ENCODE peak calls at places on chromosome 19, in six cellular contexts. L is tibial nerve, M is cardiac muscle cell, O is cardiac fibroblast, R is heart right ventricle, Y is ovary. I is an unnamed sample.

GRCh38 chr19:34269968-34270621 is 15.7 kb downstream of the GARRE1 start:
- DNase-seq in Y (peak), O (peak), L (no peak), R (peak), M (peak), I (peak)

GRCh38 chr19:46728693-46729339 is 11.9 kb upstream of the PRKD2 start:
- DNase-seq in M (peak), R (peak), Y (peak), L (no peak), O (peak), I (peak)

GRCh38 chr19:1874554-1875185 is 10.6 kb downstream of the ABHD17A start:
- DNase-seq in M (no peak), L (no peak), R (no peak), O (no peak), Y (no peak), I (no peak)

GRCh38 chr19:35236638-35237400 is 8.3 kb upstream of the FAM187B start:
- DNase-seq in R (no peak), L (no peak), O (no peak), M (no peak), Y (no peak), I (no peak)

GRCh38 chr19:10113964-10114650 is 2.6 kb downstream of the P2RY11 start:
- DNase-seq in R (no peak), Y (peak), O (no peak), L (no peak), M (no peak), I (no peak)

GRCh38 chr19:31338069-31338767 is 11.0 kb downstream of the TSHZ3 start:
- DNase-seq in L (no peak), R (peak), O (peak), Y (peak), M (peak), I (peak)

GRCh38 chr19:56639217-56639616 is 3.7 kb upstream of the SMIM17 start:
- DNase-seq in L (no peak), O (peak), R (no peak), M (peak), Y (no peak), I (peak)

GRCh38 chr19:49499030-49499670 is 2.9 kb downstream of the RPS11 start:
- DNase-seq in L (no peak), R (no peak), M (no peak), O (no peak), Y (no peak), I (no peak)

GRCh38 chr19:28046932-28047331 is 1166.0 kb downstream of the UQCRFS1 start:
- DNase-seq in R (no peak), Y (no peak), M (no peak), O (no peak), L (no peak), I (no peak)

GRCh38 chr19:49160450-49161189 is 3.0 kb downstream of the TRPM4 start:
- DNase-seq in O (no peak), M (no peak), L (no peak), R (no peak), Y (no peak), I (no peak)

GRCh38 chr19:33214621-33215020 is 11.0 kb downstream of the SLC7A10 start:
- DNase-seq in M (peak), Y (no peak), O (peak), L (no peak), R (no peak), I (peak)

GRCh38 chr19:2495130-2495641 is 19.3 kb downstream of the GADD45B start:
- DNase-seq in O (peak), Y (peak), M (peak), L (peak), R (peak), I (peak)

GRCh38 chr19:8631425-8631819 is 989 bp downstream of the NFILZ start:
- DNase-seq in R (no peak), M (peak), Y (no peak), O (peak), L (no peak), I (peak)

GRCh38 chr19:23075031-23075733 is 41.6 kb upstream of the ZNF730 start:
- DNase-seq in M (peak), Y (peak), O (peak), L (no peak), R (peak), I (peak)

GRCh38 chr19:7874080-7874856 is at the start of gene PRR36:
- DNase-seq in M (no peak), L (no peak), Y (no peak), O (no peak), R (no peak), I (no peak)

GRCh38 chr19:10418281-10419199 is 1.8 kb upstream of the PDE4A start:
- DNase-seq in M (peak), L (no peak), O (no peak), R (no peak), Y (no peak), I (peak)

GRCh38 chr19:15296841-15297415 is 35.4 kb downstream of the BRD4 start:
- DNase-seq in M (no peak), R (no peak), L (no peak), O (no peak), Y (no peak), I (no peak)

GRCh38 chr19:48999481-49000325 is 6.0 kb downstream of the RUVBL2 start:
- DNase-seq in Y (peak), L (no peak), M (peak), O (peak), R (no peak), I (peak)

GRCh38 chr19:7775761-7776160 is 12.7 kb downstream of the CLEC4M start:
- DNase-seq in Y (no peak), M (no peak), R (no peak), O (no peak), L (no peak), I (no peak)

GRCh38 chr19:11581740-11582139 is 4.3 kb upstream of the ACP5 start:
- DNase-seq in R (no peak), M (peak), O (peak), Y (no peak), L (no peak), I (no peak)

GRCh38 chr19:46076951-46077814 is 36.4 kb upstream of the IGFL4 start:
- DNase-seq in R (no peak), O (peak), M (peak), L (no peak), Y (peak), I (peak)

GRCh38 chr19:9128171-9128570 is 1.4 kb upstream of the OR7G3 start:
- DNase-seq in O (peak), R (no peak), M (peak), Y (no peak), L (no peak), I (peak)

GRCh38 chr19:54063350-54064078 is at the start of gene VSTM1:
- DNase-seq in O (no peak), R (no peak), L (no peak), Y (no peak), M (no peak), I (no peak)

GRCh38 chr19:56683119-56683518 is 11.6 kb upstream of the ZNF835 start:
- DNase-seq in R (no peak), L (no peak), O (no peak), Y (no peak), M (no peak), I (no peak)

GRCh38 chr19:53994811-53995210 is 3.4 kb downstream of the CACNG6 start:
- DNase-seq in R (no peak), M (no peak), Y (no peak), L (no peak), O (peak), I (no peak)

GRCh38 chr19:10838377-10838776 is 2.4 kb upstream of the TMED1 start:
- DNase-seq in M (no peak), R (no peak), Y (no peak), O (no peak), L (no peak), I (no peak)

GRCh38 chr19:8513687-8514504 is at the start of gene ZNF414:
- DNase-seq in L (peak), O (peak), M (peak), Y (peak), R (peak), I (peak)

GRCh38 chr19:29841209-29841558 is 29.4 kb downstream of the CCNE1 start:
- DNase-seq in O (no peak), Y (peak), L (no peak), R (no peak), M (no peak), I (no peak)

GRCh38 chr19:9406798-9407352 is 28.5 kb downstream of the ZNF266 start:
- DNase-seq in R (peak), O (peak), Y (peak), M (peak), L (peak), I (peak)

GRCh38 chr19:40400521-40400920 is 10.5 kb upstream of the HIPK4 start:
- DNase-seq in L (no peak), R (no peak), M (no peak), Y (no peak), O (no peak), I (no peak)

GRCh38 chr19:57068921-57069697 is 50.7 kb upstream of the USP29 start:
- DNase-seq in M (no peak), Y (peak), R (no peak), O (no peak), L (no peak), I (no peak)

GRCh38 chr19:40601061-40601973 is at the start of gene LTBP4:
- DNase-seq in R (peak), M (peak), L (no peak), O (peak), Y (peak), I (no peak)

GRCh38 chr19:3625996-3626472 is 556 bp downstream of the CACTIN start:
- DNase-seq in O (no peak), Y (no peak), M (no peak), L (no peak), R (no peak), I (no peak)

GRCh38 chr19:3627351-3627723 is 747 bp upstream of the CACTIN start:
- DNase-seq in L (no peak), O (no peak), R (no peak), M (no peak), Y (no peak), I (no peak)

GRCh38 chr19:3623716-3624115 is 2.9 kb downstream of the CACTIN start:
- DNase-seq in Y (no peak), R (no peak), M (no peak), O (no peak), L (no peak), I (no peak)

GRCh38 chr19:3622224-3622623 is 4.4 kb downstream of the CACTIN start:
- DNase-seq in L (no peak), O (no peak), Y (no peak), M (no peak), R (no peak), I (no peak)

DNA sequence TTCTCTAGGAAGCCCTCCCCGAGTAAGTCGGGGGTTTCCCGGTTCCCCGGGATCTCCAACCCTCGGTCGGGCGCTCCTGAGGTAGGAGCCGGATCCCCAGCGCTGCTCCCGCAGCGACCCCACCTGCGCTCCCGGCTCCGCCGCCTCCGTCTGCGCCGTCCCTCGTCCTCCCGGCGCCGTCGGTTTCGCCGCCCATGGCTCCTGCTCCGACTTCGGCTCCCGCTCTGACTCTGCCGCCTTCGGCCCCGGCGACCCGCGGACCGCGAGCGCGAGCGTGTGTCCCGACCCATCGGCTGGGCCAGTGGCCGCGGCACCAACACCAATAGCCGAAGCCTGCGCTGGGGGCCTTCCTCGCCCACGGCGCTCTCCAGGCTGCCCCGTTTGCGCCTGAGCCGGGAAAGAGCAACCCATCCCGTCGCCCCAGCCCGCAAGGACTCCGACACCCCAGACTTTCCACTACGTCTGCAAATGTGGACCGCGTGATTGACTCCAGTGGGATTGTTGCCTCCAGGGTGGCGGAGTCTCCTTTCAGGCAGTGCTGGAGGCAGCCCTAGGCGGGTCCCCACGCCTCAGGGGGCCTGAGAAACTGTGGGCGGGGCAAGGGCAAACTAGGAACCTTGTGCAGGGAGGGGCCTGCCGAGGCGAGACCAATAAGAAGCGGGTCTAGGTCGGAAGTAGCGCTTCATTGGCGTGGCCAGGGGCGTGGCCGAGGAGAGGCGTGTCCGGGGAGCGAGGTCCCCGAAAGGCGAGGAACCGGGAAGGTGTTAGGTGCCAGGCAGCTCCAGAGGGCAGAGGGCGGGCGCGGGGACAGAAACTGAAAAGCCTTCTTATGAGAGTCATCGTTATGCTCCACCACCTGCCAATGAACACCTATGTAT is at the start of gene CACTIN:
- DNase-seq in M (peak), O (peak), Y (peak), L (peak), R (peak), I (peak)
- H3K4me3 ChIP-seq in M (peak), O (peak), Y (peak), L (peak), R (peak), I (peak)

GRCh38 chr19:4976412-4977298 is 7.7 kb downstream of the KDM4B start:
- DNase-seq in M (peak), Y (peak), L (peak), R (peak), O (peak), I (peak)
- TF ChIP-seq CTCF in M (peak), Y (peak), L (peak), R (peak), O (peak), I (peak)

DNA sequence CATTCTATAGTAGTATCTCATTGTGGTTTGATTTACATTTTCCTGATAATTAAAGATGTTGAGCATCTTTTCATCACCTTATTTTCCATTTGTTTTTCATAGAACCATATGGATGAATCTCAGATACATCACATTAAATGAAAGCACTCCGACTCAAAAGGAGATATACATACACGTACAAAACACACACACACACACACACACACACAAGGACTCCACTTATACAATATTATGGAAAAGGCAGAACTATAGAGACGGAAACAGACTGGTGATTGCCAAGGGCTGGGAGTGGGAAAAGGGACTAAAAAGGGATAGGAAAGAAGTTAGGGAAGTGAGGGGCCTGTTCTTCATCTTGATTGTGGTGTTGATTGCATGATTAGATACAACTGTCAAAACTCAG is 24.3 kb downstream of the ZNF585A start:
- DNase-seq in Y (no peak), R (no peak), M (no peak), L (no peak), O (no peak), I (no peak)
- H3K4me3 ChIP-seq in Y (no peak), R (no peak), M (no peak), L (no peak), O (no peak), I (no peak)

GRCh38 chr19:12675377-12675776 is 6.3 kb downstream of the DHPS start:
- DNase-seq in M (no peak), L (no peak), R (no peak), O (no peak), Y (no peak), I (no peak)
- TF ChIP-seq CTCF in M (no peak), L (no peak), R (no peak), O (no peak), Y (no peak), I (no peak)

DNA sequence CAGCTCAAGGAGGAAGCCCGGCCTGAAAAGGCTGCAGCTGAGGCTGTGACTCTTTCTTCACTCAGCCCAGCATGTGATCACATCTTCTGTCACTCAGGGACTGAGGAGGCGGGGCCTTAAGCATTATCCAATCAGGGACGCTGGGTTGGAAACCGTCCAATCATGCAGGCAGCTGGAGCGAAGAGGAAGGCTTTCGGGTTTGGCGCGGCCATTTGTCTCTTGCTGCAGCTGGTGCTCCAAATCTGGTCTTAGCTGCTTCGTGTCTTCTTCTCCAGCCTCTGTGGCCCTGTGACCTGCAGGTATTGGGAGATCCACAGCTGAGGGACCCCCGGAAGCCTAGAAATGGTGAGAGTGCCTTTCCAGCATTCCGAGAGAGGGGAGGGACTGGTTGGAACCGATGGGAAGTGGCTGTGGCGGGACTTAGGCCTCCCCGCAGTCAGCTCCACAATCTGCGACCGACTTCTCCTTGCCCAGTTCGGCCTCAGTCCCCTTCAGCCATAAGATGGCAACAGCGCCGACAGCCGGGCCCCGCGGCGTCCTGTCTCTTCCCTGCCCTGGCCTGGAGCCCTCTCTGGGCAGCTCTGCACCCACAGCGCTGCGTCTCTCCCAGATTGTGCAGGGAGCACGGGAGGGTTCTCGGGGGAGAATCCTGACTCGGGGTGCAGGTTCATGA is at the start of gene ZNF90:
- DNase-seq in M (peak), R (peak), Y (peak), L (peak), O (peak), I (peak)
- H3K4me3 ChIP-seq in M (peak), R (peak), Y (peak), L (peak), O (peak), I (peak)

GRCh38 chr19:18204394-18205179 is 745 bp upstream of the RAB3A start:
- DNase-seq in O (no peak), L (no peak), Y (peak), M (no peak), R (peak), I (no peak)

GRCh38 chr19:18206018-18206417 is 2.2 kb upstream of the RAB3A start:
- DNase-seq in M (no peak), O (no peak), R (no peak), Y (no peak), L (no peak), I (no peak)

GRCh38 chr19:18211683-18212082 is 7.8 kb upstream of the RAB3A start:
- DNase-seq in M (no peak), R (no peak), Y (no peak), O (no peak), L (no peak), I (no peak)

GRCh38 chr19:18205180-18205915 is 1.5 kb upstream of the RAB3A start:
- DNase-seq in O (peak), M (peak), Y (peak), R (peak), L (peak), I (peak)

GRCh38 chr19:18208098-18208951 is 4.5 kb upstream of the RAB3A start:
- DNase-seq in L (no peak), R (peak), O (peak), Y (peak), M (peak), I (no peak)
- TF ChIP-seq CTCF in L (peak), R (peak), O (peak), Y (no peak), M (peak), I (peak)

DNA sequence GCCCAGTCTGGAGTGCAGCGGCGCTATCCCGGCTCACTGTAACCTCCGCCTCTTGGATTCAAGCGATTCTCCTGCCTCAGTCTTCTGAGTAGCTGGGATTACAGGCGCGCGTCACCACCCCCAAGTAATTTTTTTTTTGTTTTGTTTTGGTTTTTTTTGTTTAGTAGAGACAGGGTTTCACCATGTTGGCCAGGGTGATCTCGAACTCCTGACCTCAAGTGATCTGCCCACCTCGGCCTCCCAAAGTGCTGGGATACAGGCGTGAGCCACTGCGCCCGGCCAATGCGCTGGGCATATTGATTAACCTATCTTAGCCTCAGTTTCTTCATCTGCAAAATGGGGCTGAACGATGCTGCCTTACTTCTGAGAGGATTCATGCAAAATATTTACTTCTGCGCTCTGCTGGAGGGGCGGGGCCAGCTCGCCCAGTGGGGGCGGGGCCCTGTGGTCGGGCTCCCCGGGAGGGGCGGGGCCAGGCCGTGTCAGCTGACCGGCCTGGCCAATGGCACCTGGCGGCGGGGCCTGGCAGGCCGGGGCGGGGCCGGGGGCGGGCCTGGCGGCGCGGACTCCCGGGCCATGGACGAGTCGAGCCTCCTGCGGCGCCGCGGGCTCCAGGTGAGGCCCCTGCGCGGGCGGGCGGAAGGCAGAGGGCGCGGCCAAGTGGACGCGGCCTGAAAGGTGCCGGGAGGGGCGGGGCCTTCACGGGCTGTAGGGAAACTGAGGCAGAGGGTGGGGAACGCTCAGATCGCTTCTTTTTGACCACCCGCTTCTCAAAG is at the start of gene MAST3:
- DNase-seq in O (peak), L (peak), R (peak), M (peak), Y (peak), I (peak)
- H3K4me3 ChIP-seq in O (peak), L (peak), R (peak), M (peak), Y (peak), I (peak)

GRCh38 chr19:16496613-16496983 is 404 bp downstream of the C19orf44 start:
- DNase-seq in R (peak), M (peak), L (no peak), Y (peak), O (peak), I (peak)
- TF ChIP-seq CTCF in R (no peak), M (no peak), L (no peak), Y (no peak), O (no peak), I (no peak)